ENCODE peak calls at places on chromosomes 16 and 17, in five cellular contexts. Z is skeletal muscle cell, C is choroid plexus epithelial cell, T is NCI-H510A, B is neural crest cell. V is an unnamed sample.

GRCh38 chr17:46115687-46116086 is 77.5 kb downstream of the KANSL1 start:
- DNase-seq in Z (no peak), C (no peak), T (no peak), B (no peak), V (peak)

GRCh38 chr17:49504369-49504768 is 9.3 kb downstream of the NGFR start:
- DNase-seq in Z (no peak), C (no peak), T (no peak), B (no peak), V (no peak)

GRCh38 chr16:56610017-56610608 is 1.7 kb downstream of the MT2A start:
- DNase-seq in Z (peak), C (peak), T (no peak), B (no peak), V (peak)

GRCh38 chr17:48012151-48012520 is 25.5 kb downstream of the COPZ2 start:
- DNase-seq in Z (no peak), C (peak), T (peak), B (peak), V (no peak)

GRCh38 chr16:87174061-87174460 is 143.1 kb downstream of the C16orf95 start:
- DNase-seq in Z (no peak), C (no peak), T (no peak), B (no peak), V (no peak)

GRCh38 chr17:73760186-73760758 is 116.0 kb upstream of the SDK2 start:
- DNase-seq in Z (no peak), C (no peak), T (peak), B (no peak), V (no peak)

GRCh38 chr17:15263206-15263579 is 1.9 kb downstream of the PMP22 start:
- DNase-seq in Z (peak), C (peak), T (no peak), B (no peak), V (peak)

GRCh38 chr17:1162116-1162855 is 17.5 kb downstream of the ABR start:
- DNase-seq in Z (no peak), C (no peak), T (no peak), B (no peak), V (no peak)

GRCh38 chr16:63702981-63703590 is 1418.8 kb downstream of the CDH11 start:
- DNase-seq in Z (no peak), C (no peak), T (no peak), B (no peak), V (no peak)

GRCh38 chr17:29592850-29593545 is at the start of gene ANKRD13B:
- DNase-seq in Z (no peak), C (no peak), T (peak), B (peak), V (no peak)

GRCh38 chr17:19660219-19660870 is 11.8 kb downstream of the ALDH3A2 start:
- DNase-seq in Z (no peak), C (no peak), T (no peak), B (no peak), V (no peak)

GRCh38 chr17:68495081-68495480 is 17.1 kb upstream of the PRKAR1A start:
- DNase-seq in Z (no peak), C (no peak), T (no peak), B (no peak), V (no peak)

GRCh38 chr17:3529817-3530741 is 27.5 kb downstream of the TRPV3 start:
- DNase-seq in Z (no peak), C (peak), T (no peak), B (no peak), V (no peak)

GRCh38 chr16:55282441-55282840 is 41.6 kb upstream of the IRX6 start:
- DNase-seq in Z (no peak), C (no peak), T (no peak), B (no peak), V (no peak)

GRCh38 chr16:6892961-6893360 is 439.7 kb upstream of the RBFOX1 start:
- DNase-seq in Z (no peak), C (no peak), T (no peak), B (no peak), V (no peak)

GRCh38 chr17:77887464-77888241 is 70.8 kb upstream of the TNRC6C start:
- DNase-seq in Z (peak), C (peak), T (peak), B (no peak), V (peak)

GRCh38 chr17:62628845-62629555 is 1.5 kb downstream of the MRC2 start:
- DNase-seq in Z (no peak), C (peak), T (no peak), B (no peak), V (peak)

GRCh38 chr17:78488867-78489634 is 88.1 kb downstream of the DNAH17 start:
- DNase-seq in Z (no peak), C (no peak), T (no peak), B (no peak), V (no peak)

GRCh38 chr16:54482892-54483574 is 196.4 kb upstream of the IRX3 start:
- DNase-seq in Z (no peak), C (no peak), T (no peak), B (no peak), V (no peak)

GRCh38 chr17:77273397-77274136 is 132.8 kb downstream of the SEC14L1 start:
- DNase-seq in Z (no peak), C (no peak), T (no peak), B (no peak), V (peak)

GRCh38 chr16:57540387-57540786 is 2.1 kb upstream of the ADGRG5 start:
- DNase-seq in Z (no peak), C (no peak), T (no peak), B (no peak), V (no peak)

GRCh38 chr16:54169112-54169511 is 117.5 kb downstream of the IRX3 start:
- DNase-seq in Z (no peak), C (no peak), T (no peak), B (no peak), V (no peak)

GRCh38 chr17:80903041-80903611 is 88.5 kb upstream of the CHMP6 start:
- DNase-seq in Z (no peak), C (no peak), T (no peak), B (no peak), V (no peak)

GRCh38 chr17:1617620-1618174 is 10.9 kb downstream of the SLC43A2 start:
- DNase-seq in Z (peak), C (peak), T (no peak), B (no peak), V (peak)

GRCh38 chr17:7932949-7933348 is 943 bp downstream of the CNTROB start:
- DNase-seq in Z (peak), C (peak), T (no peak), B (peak), V (peak)

GRCh38 chr17:54967621-54968258 is 714 bp downstream of the COX11 start:
- DNase-seq in Z (no peak), C (peak), T (peak), B (no peak), V (peak)

GRCh38 chr17:66661857-66662256 is 173.1 kb upstream of the CACNG5 start:
- DNase-seq in Z (no peak), C (no peak), T (no peak), B (no peak), V (no peak)

GRCh38 chr17:31834448-31834847 is 24.6 kb downstream of the COPRS start:
- DNase-seq in Z (no peak), C (peak), T (no peak), B (no peak), V (no peak)

GRCh38 chr17:49547566-49547965 is 28.1 kb upstream of the NXPH3 start:
- DNase-seq in Z (no peak), C (peak), T (no peak), B (no peak), V (no peak)

GRCh38 chr16:56226187-56226586 is 34.9 kb downstream of the GNAO1 start:
- DNase-seq in Z (no peak), C (no peak), T (no peak), B (no peak), V (no peak)

GRCh38 chr17:28725660-28726395 is at the start of gene TLCD1:
- DNase-seq in Z (no peak), C (peak), T (peak), B (peak), V (peak)

GRCh38 chr16:10323528-10323869 is 62.4 kb upstream of the ATF7IP2 start:
- DNase-seq in Z (no peak), C (no peak), T (no peak), B (no peak), V (no peak)

GRCh38 chr16:85379041-85380001 is 233.8 kb upstream of the GSE1 start:
- DNase-seq in Z (no peak), C (no peak), T (no peak), B (no peak), V (no peak)

GRCh38 chr16:3655791-3656490 is 1.4 kb downstream of the DNASE1 start:
- DNase-seq in Z (no peak), C (no peak), T (no peak), B (no peak), V (no peak)

GRCh38 chr16:31421587-31421986 is 6.6 kb downstream of the COX6A2 start:
- DNase-seq in Z (no peak), C (no peak), T (no peak), B (no peak), V (no peak)

GRCh38 chr16:57264381-57264780 is 19.3 kb downstream of the ARL2BP start:
- DNase-seq in Z (no peak), C (no peak), T (no peak), B (no peak), V (no peak)

GRCh38 chr16:82699711-82700495 is 73.1 kb downstream of the CDH13 start:
- DNase-seq in Z (peak), C (peak), T (no peak), B (no peak), V (peak)